ENCODE peak calls at places on chromosomes 1 and 21, in ten cellular contexts. L is uterus, H is esophagus squamous epithelium, T is transverse colon, J is breast epithelium, Q is Peyer's patch, P is heart left ventricle, N is A549, D is sigmoid colon, V is HCT116. E is an unnamed sample.
A peak's percentile ranks its signal among the peaks of the same experiment; 100 is the strongest.

GRCh38 chr1:24289937-24290595 is 29.1 kb upstream of the GRHL3 start:
- DNase-seq in P (peak; percentile 85), N (peak; percentile 51), J (peak; percentile 84), L (peak; percentile 72), T (peak; percentile 83), H (no peak), V (no peak), D (peak; percentile 95), Q (peak; percentile 87), E (peak; percentile 85)

GRCh38 chr1:169044296-169044695 is 62.2 kb upstream of the ATP1B1 start:
- DNase-seq in T (no peak), H (no peak), J (no peak), L (no peak), Q (peak; percentile 60), V (no peak), P (no peak), D (no peak), N (no peak), E (no peak)

GRCh38 chr1:66644331-66644730 is 107.9 kb upstream of the DYNLT5 start:
- DNase-seq in D (no peak), L (no peak), V (no peak), P (no peak), J (no peak), T (no peak), N (no peak), H (no peak), Q (no peak), E (no peak)

GRCh38 chr1:211331011-211331709 is 4.5 kb downstream of the TRAF5 start:
- DNase-seq in P (no peak), J (no peak), L (no peak), N (no peak), T (no peak), Q (peak; percentile 25), D (no peak), V (no peak), H (no peak), E (no peak)

GRCh38 chr1:178672434-178672833 is 52.6 kb upstream of the RALGPS2 start:
- DNase-seq in N (no peak), T (no peak), P (no peak), D (no peak), J (no peak), H (no peak), V (no peak), L (no peak), Q (no peak), E (no peak)

GRCh38 chr1:28246427-28246832 is 10.5 kb downstream of the ATP5IF1 start:
- DNase-seq in P (no peak), N (no peak), D (no peak), H (no peak), T (peak; percentile 38), L (no peak), V (no peak), J (no peak), Q (no peak), E (no peak)

GRCh38 chr1:39378377-39378776 is 113.1 kb upstream of the BMP8A start:
- DNase-seq in P (no peak), J (peak; percentile 53), H (no peak), L (no peak), T (peak; percentile 25), D (no peak), V (no peak), Q (peak; percentile 62), N (peak; percentile 30), E (no peak)

GRCh38 chr1:226064168-226064815 is 1.8 kb downstream of the H3-3A start:
- DNase-seq in D (no peak), T (no peak), P (no peak), V (no peak), Q (peak; percentile 63), N (no peak), J (no peak), L (no peak), H (no peak), E (no peak)

GRCh38 chr1:182087951-182088350 is 26.4 kb upstream of the ZNF648 start:
- DNase-seq in J (no peak), N (no peak), Q (no peak), P (no peak), H (no peak), T (no peak), L (no peak), V (no peak), D (no peak), E (no peak)

GRCh38 chr1:151475175-151475574 is 15.9 kb upstream of the POGZ start:
- DNase-seq in P (no peak), V (no peak), Q (no peak), L (no peak), T (no peak), D (no peak), N (no peak), H (no peak), J (no peak), E (no peak)

GRCh38 chr1:37069406-37069805 is 35.1 kb upstream of the GRIK3 start:
- DNase-seq in V (no peak), P (no peak), D (no peak), N (no peak), T (no peak), L (no peak), Q (no peak), H (no peak), J (no peak), E (no peak)

GRCh38 chr1:184037849-184038591 is 492 bp upstream of the COLGALT2 start:
- DNase-seq in V (no peak), L (no peak), T (no peak), J (no peak), D (no peak), Q (no peak), N (no peak), H (no peak), P (no peak), E (no peak)

GRCh38 chr1:184034761-184035379 is 2.7 kb downstream of the COLGALT2 start:
- DNase-seq in Q (no peak), H (no peak), T (no peak), J (no peak), P (no peak), V (no peak), D (no peak), N (no peak), L (no peak), E (no peak)

GRCh38 chr1:184035719-184036516 is 1.6 kb downstream of the COLGALT2 start:
- DNase-seq in T (no peak), Q (no peak), D (peak; percentile 81), N (no peak), J (no peak), V (no peak), H (no peak), P (no peak), L (no peak), E (peak; percentile 74)

GRCh38 chr1:184039126-184039525 is 1.6 kb upstream of the COLGALT2 start:
- DNase-seq in Q (no peak), H (no peak), J (no peak), D (no peak), N (no peak), V (no peak), P (no peak), T (no peak), L (no peak), E (no peak)

GRCh38 chr1:184036517-184036949 is 995 bp downstream of the COLGALT2 start:
- DNase-seq in V (no peak), J (no peak), H (no peak), T (peak; percentile 15), P (peak; percentile 45), L (no peak), D (peak; percentile 68), Q (peak; percentile 46), N (no peak), E (no peak)
- H3K27ac ChIP-seq in V (no peak overlapping the region), J (no peak overlapping the region), H (no peak overlapping the region), T (peak overlapping the region; percentile 1), P (peak overlapping the region; percentile 85), L (peak overlapping the region; percentile 15), D (peak overlapping the region; percentile 60), Q (peak overlapping the region; percentile 22), N (peak overlapping the region; percentile 84), E (peak overlapping the region; percentile 32)

DNA sequence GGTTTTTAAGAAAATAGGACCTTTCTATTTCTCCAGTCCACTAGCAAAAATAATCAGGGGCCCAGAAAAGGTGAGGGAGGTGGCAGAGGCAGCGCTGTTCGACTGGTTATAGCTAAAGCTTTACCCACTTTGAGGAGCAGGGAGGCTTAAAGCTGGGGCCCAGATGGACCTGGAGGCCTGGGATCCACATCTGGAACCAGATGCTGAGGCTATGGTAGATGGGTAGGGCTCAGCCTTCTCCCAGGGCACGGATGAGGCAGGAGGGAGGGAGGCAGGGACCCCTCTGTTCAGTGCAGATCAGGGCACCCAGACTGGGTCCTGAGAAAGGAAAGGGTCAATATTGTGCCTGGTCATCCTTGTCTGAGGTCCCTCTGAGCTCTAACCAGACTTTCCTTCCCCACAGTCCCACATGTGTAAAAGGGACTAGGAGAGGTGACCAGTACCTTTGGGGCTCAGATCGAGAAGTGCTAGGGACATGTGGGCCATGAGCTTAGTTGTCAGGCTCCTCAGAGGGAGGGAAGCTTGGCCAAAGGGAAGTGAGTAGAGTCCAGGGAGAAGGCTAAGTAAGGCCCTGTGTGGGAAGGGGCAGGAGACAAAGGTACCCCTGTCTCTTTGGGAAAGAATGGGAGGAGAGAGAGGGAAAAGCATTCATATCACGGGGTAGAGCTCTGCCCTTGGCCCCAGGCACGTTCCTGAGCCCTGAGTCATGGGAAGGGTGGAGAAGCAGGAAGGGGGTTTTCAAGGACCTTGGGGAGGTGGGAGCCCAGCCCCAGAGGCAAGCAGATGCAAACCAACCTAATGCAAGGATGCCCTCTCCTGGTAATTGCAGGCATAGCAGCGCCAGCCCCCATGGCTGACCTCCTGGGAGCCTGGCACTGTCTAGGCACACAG is 15.4 kb downstream of the LMNA start:
- DNase-seq in D (peak; percentile 95), N (peak; percentile 76), Q (peak; percentile 93), J (peak; percentile 96), L (peak; percentile 94), P (peak; percentile 83), H (no peak), T (peak; percentile 88), V (peak; percentile 93), E (peak; percentile 89)
- TF ChIP-seq POLR2A in D (no peak), N (peak; percentile 19), Q (no peak), J (no peak), L (peak; percentile 55), P (no peak), H (no peak), T (peak; percentile 31), V (no peak), E (no peak)

DNA sequence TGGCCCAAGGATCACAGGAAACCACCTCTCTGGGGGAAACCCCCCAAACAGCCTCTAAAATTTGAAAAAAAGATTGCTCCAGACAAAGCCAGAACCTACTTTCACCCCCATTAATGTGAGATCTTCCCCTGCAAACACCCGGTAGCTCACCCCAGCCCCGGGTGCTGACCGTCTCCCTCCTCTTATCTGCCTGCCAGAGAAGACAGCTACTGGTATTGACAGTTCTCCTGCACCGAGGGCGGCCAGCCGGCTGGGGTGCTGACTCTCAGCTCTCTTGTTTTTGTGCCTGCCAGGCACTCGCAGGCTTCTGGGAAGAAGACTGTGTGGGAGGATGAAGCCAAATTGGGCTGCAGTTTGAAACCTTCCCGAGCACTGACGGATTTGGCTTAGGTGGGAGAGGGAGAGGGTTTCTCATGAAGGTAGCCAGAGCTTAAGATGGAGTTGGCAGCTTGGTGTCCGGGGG is 48.2 kb downstream of the RASSF5 start:
- DNase-seq in V (no peak), L (peak; percentile 62), P (peak; percentile 36), Q (peak; percentile 62), N (no peak), T (peak; percentile 31), H (no peak), J (peak; percentile 56), D (no peak), E (peak; percentile 83)
- H3K4me1 ChIP-seq in V (peaks cover 23% of the 10 kb centered on the region), L (no peaks in the 10 kb centered on the region), P (peaks cover 27% of the 10 kb centered on the region), Q (peaks cover 19% of the 10 kb centered on the region), N (peaks cover 14% of the 10 kb centered on the region), T (peaks cover 20% of the 10 kb centered on the region), H (peaks cover 22% of the 10 kb centered on the region), J (peaks cover 10% of the 10 kb centered on the region), D (peaks cover 39% of the 10 kb centered on the region), E (peaks cover 35% of the 10 kb centered on the region)

GRCh38 chr21:16532841-16533240 is 803.1 kb downstream of the USP25 start:
- DNase-seq in H (no peak), P (no peak), D (no peak), Q (no peak), L (no peak), V (no peak), N (no peak), T (no peak), J (no peak), E (no peak)
- H3K27ac ChIP-seq in H (peak overlapping the region; percentile 91), P (peak overlapping the region; percentile 80), D (peak overlapping the region; percentile 79), Q (no peak overlapping the region), L (peak overlapping the region; percentile 88), V (no peak overlapping the region), N (peak overlapping the region; percentile 77), T (peak overlapping the region; percentile 54), J (peak overlapping the region; percentile 52), E (no peak overlapping the region)